ENCODE peak calls at places on chromosome 17, in four cellular contexts. S, Z, R and D are unnamed samples.

GRCh38 chr17:61452301-61453290 is at the start of gene TBX4:
- DNase-seq in Z (no peak), R (no peak), S (no peak), D (no peak)

GRCh38 chr17:72974605-72975232 is 117.8 kb downstream of the SLC39A11 start:
- DNase-seq in R (no peak), S (no peak), Z (no peak), D (no peak)

GRCh38 chr17:6666077-6666521 is 14.5 kb downstream of the C17orf100 start:
- DNase-seq in Z (peak; percentile 75), R (peak; percentile 49), S (peak; percentile 84), D (peak; percentile 58)

GRCh38 chr17:16439867-16440351 is 24.5 kb downstream of the TRPV2 start:
- DNase-seq in Z (no peak), S (no peak), R (no peak), D (no peak)

GRCh38 chr17:73278049-73278464 is 16.4 kb upstream of the CPSF4L start:
- DNase-seq in S (no peak), R (no peak), Z (peak; percentile 42), D (no peak)

GRCh38 chr17:35189291-35189690 is 4.9 kb downstream of the SLC35G3 start:
- DNase-seq in S (no peak), R (no peak), Z (no peak), D (no peak)

GRCh38 chr17:78793415-78793814 is 11.3 kb upstream of the CYTH1 start:
- DNase-seq in Z (no peak), S (peak; percentile 50), R (no peak), D (no peak)

GRCh38 chr17:81509687-81510523 is 2.7 kb downstream of the ACTG1 start:
- DNase-seq in S (no peak), R (no peak), Z (no peak), D (no peak)

GRCh38 chr17:19647697-19648474 is 665 bp upstream of the ALDH3A2 start:
- DNase-seq in R (peak; percentile 29), S (peak; percentile 90), Z (peak; percentile 79), D (peak; percentile 26)

GRCh38 chr17:9389116-9389515 is 186.5 kb downstream of the STX8 start:
- DNase-seq in R (peak; percentile 34), S (no peak), Z (no peak), D (peak; percentile 32)

GRCh38 chr17:53932386-53932785 is 109.7 kb downstream of the KIF2B start:
- DNase-seq in Z (no peak), S (no peak), R (no peak), D (no peak)

GRCh38 chr17:14299261-14300093 is 1.4 kb upstream of the HS3ST3B1 start:
- DNase-seq in R (no peak), Z (peak; percentile 35), S (peak; percentile 90), D (no peak)

GRCh38 chr17:10729334-10730193 is at the start of gene TMEM220:
- DNase-seq in Z (peak; percentile 85), S (peak; percentile 92), R (peak; percentile 37), D (peak; percentile 25)

GRCh38 chr17:42281571-42282096 is 5.4 kb upstream of the STAT5B start:
- DNase-seq in S (no peak), R (no peak), Z (peak; percentile 7), D (no peak)

GRCh38 chr17:57109393-57110151 is 24.5 kb downstream of the AKAP1 start:
- DNase-seq in R (no peak), Z (no peak), S (no peak), D (no peak)

GRCh38 chr17:37359682-37360188 is 16.1 kb upstream of the C17orf78 start:
- DNase-seq in R (no peak), Z (no peak), S (no peak), D (no peak)

GRCh38 chr17:37047631-37048104 is 98.9 kb downstream of the AATF start:
- DNase-seq in Z (peak; percentile 79), R (peak; percentile 59), S (peak; percentile 91), D (peak; percentile 53)

GRCh38 chr17:4744999-4745969 is 5.6 kb upstream of the CXCL16 start:
- DNase-seq in S (no peak), Z (no peak), R (no peak), D (no peak)
- TF ChIP-seq POLR2A in S (no peak), Z (no peak), R (no peak), D (no peak)

GRCh38 chr17:74872313-74873035 is at the start of gene FDXR:
- DNase-seq in R (no peak), S (no peak), Z (no peak), D (no peak)
- TF ChIP-seq POLR2A in R (peak; percentile 61), S (no peak), Z (peak; percentile 96), D (peak; percentile 79)

GRCh38 chr17:38918916-38919315 is 6.5 kb upstream of the LASP1NB start:
- DNase-seq in R (no peak), Z (no peak), S (no peak), D (no peak)

GRCh38 chr17:38921756-38922411 is 3.5 kb upstream of the LASP1NB start:
- DNase-seq in R (no peak), S (peak; percentile 60), Z (no peak), D (no peak)

GRCh38 chr17:38922538-38923291 is 2.7 kb upstream of the LASP1NB start:
- DNase-seq in R (no peak), S (peak; percentile 68), Z (peak; percentile 76), D (no peak)

GRCh38 chr17:38919316-38920078 is 5.9 kb upstream of the LASP1NB start:
- DNase-seq in R (no peak), S (peak; percentile 40), Z (no peak), D (no peak)

DNA sequence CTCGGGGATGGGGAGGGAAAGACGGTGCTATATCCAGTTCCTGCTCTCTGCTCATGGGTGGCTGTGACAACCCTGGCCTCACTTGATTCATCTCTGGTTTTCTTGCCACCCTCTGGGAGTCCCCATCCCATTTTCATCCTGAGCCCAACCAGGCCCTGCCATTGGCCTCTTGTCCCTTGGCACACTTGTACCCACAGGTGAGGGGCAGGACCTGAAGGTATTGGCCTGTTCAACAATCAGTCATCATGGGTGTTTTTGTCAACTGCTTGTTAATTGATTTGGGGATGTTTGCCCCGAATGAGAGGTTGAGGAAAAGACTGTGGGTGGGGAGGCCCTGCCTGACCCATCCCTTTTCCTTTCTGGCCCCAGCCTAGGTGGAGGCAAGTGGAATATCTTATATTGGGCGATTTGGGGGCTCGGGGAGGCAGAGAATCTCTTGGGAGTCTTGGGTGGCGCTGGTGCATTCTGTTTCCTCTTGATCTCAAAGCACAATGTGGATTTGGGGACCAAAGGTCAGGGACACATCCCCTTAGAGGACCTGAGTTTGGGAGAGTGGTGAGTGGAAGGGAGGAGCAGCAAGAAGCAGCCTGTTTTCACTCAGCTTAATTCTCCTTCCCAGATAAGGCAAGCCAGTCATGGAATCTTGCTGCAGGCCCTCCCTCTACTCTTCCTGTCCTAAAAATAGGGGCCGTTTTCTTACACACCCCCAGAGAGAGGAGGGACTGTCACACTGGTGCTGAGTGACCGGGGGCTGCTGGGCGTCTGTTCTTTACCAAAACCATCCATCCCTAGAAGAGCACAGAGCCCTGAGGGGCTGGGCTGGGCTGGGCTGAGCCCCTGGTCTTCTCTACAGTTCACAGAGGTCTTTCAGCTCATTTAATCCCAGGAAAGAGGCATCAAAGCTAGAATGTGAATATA is 4.8 kb upstream of the LASP1NB start:
- DNase-seq in R (no peak), S (peak; percentile 49), Z (no peak), D (no peak)
- TF ChIP-seq POLR2A in R (no peak), S (no peak), Z (no peak), D (no peak)

DNA sequence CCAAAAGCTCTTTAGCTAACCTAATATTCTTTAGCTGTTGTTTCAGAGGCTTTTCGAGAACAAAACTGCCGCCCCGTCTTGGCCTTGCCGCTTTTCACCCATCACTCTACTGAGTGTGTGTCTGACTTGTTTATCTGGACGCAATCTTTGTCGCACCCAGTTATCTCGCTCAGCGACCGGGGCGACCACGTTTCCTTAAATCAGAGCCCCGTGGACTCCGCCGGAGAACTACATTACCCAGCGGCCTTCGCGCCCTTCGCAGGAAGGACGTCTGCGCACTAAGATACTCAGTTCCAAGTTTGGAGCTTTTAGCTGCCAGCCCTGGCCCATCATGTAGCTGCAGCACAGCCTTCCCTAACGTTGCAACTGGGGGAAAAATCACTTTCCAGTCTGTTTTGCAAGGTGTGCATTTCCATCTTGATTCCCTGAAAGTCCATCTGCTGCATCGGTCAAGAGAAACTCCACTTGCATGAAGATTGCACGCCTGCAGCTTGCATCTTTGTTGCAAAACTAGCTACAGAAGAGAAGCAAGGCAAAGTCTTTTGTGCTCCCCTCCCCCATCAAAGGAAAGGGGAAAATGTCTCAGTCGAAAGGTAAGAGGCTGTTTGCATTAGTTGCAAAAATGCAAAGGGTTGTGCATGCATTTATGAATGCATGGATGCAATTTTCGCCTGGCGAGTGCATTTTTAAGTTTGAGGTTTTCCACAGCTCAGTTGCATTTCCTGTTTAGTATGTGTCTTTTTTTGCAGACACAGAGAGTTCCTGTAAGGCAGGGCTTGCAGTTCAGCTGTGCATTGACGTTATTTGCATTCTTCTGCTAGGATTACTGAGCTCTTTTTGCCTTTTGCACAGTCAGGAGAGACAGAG is at the start of gene MAP2K6:
- DNase-seq in S (peak; percentile 95), R (peak; percentile 44), Z (peak; percentile 73), D (peak; percentile 59)
- TF ChIP-seq POLR2A in S (no peak), R (peak; percentile 52), Z (no peak), D (no peak)